ENCODE peak calls at places on chromosomes 3 and 15, in seven cellular contexts. R is K562, M is uterus, G is HepG2, T is upper lobe of left lung, D is GM12891, Y is suprapubic skin. Z is an unnamed sample.

GRCh38 chr3:46882377-46883015 is 5.0 kb downstream of the PTH1R start:
- DNase-seq in G (no peak), Y (no peak), M (peak; percentile 57), T (peak; percentile 85), D (peak; percentile 56), R (peak; percentile 54), Z (no peak)

GRCh38 chr3:48222616-48223513 is at the start of gene CAMP:
- DNase-seq in G (peak; percentile 70), T (no peak), D (peak; percentile 59), Y (no peak), R (no peak), M (peak; percentile 25), Z (peak; percentile 71)

GRCh38 chr15:100310511-100310910 is 31.3 kb downstream of the ADAMTS17 start:
- DNase-seq in M (no peak), T (no peak), G (no peak), R (no peak), Y (no peak), D (no peak), Z (no peak)

GRCh38 chr15:35289029-35289617 is 204.0 kb upstream of the NANOGP8 start:
- DNase-seq in G (peak; percentile 44), Y (no peak), T (no peak), M (peak; percentile 28), R (peak; percentile 19), D (no peak), Z (no peak)

GRCh38 chr15:86002444-86002843 is 77.2 kb upstream of the AGBL1 start:
- DNase-seq in D (no peak), G (no peak), M (peak; percentile 51), R (no peak), Y (no peak), T (no peak), Z (no peak)

GRCh38 chr3:15327941-15328340 is 4.4 kb downstream of the SH3BP5 start:
- DNase-seq in R (no peak), G (no peak), Y (no peak), T (no peak), M (peak; percentile 74), D (no peak), Z (no peak)

GRCh38 chr3:158539414-158540014 is 31.5 kb upstream of the MLF1 start:
- DNase-seq in D (no peak), R (peak; percentile 18), G (peak; percentile 46), M (no peak), Y (no peak), T (no peak), Z (no peak)

GRCh38 chr15:73752817-73753214 is 335 bp downstream of the INSYN1 start:
- DNase-seq in Y (no peak), R (peak; percentile 22), M (no peak), T (no peak), G (no peak), D (no peak), Z (no peak)

GRCh38 chr15:81765816-81766215 is 280.0 kb downstream of the MEX3B start:
- DNase-seq in G (no peak), D (no peak), R (no peak), Y (no peak), T (no peak), M (no peak), Z (no peak)

GRCh38 chr3:156558389-156558788 is 3.5 kb upstream of the SSR3 start:
- DNase-seq in D (no peak), G (no peak), Y (no peak), M (no peak), R (no peak), T (no peak), Z (no peak)

GRCh38 chr3:17407576-17407975 is 334.9 kb downstream of the TBC1D5 start:
- DNase-seq in Y (no peak), R (no peak), M (no peak), T (no peak), G (no peak), D (no peak), Z (no peak)

GRCh38 chr3:190731596-190731995 is 130.9 kb downstream of the GMNC start:
- DNase-seq in M (no peak), R (no peak), D (no peak), T (no peak), Y (no peak), G (no peak), Z (no peak)

GRCh38 chr3:37987315-37987697 is 3.3 kb upstream of the VILL start:
- DNase-seq in R (peak; percentile 50), M (no peak), Y (peak; percentile 70), D (no peak), G (no peak), T (no peak), Z (no peak)

GRCh38 chr15:98123297-98123696 is 162.8 kb downstream of the ARRDC4 start:
- DNase-seq in Y (no peak), T (no peak), D (no peak), M (no peak), R (no peak), G (no peak), Z (no peak)

GRCh38 chr3:194870394-194871110 is 184.9 kb downstream of the FAM43A start:
- DNase-seq in R (no peak), M (no peak), T (no peak), Y (peak; percentile 67), D (no peak), G (no peak), Z (no peak)

DNA sequence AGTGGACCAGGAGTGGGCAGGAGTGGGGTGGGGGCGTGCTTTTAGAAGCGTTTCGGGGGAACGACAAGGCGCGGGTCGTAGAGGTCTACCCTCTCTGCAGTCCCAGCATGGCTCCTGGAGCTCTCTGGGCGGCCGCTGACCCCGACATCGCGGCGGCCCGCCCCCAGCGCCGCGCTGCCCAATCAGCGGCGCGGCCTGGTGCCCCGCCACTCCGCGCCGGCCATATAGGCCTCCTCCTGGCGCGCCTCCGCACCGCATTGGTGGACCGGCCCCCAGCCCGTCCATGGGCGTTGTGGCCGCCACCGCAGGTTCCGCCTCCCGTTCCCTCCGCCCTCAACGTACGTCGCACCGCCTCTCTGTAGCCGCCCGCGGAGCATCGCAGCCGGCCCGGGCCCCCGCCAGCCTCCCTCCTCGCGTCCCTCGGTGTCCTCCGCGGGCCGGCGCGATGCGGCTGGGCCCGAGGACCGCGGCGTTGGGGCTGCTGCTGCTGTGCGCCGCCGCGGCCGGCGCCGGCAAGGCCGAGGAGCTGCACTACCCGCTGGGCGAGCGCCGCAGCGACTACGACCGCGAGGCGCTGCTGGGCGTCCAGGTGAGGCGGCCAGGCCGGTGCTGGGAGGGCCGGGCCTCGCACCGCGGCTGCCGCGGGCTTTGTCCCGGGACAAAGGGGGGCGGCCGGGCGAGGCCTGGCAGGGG is at the start of gene RCN2:
- DNase-seq in M (peak; percentile 95), D (peak; percentile 82), Y (peak; percentile 97), T (peak; percentile 98), G (peak; percentile 86), R (peak; percentile 97), Z (peak; percentile 85)
- TF ChIP-seq POLR2A in M (peak; percentile 86), D (peak; percentile 81), Y (peak; percentile 23), T (peak; percentile 96), G (peak; percentile 97), R (peak; percentile 94), Z (peak; percentile 89)

DNA sequence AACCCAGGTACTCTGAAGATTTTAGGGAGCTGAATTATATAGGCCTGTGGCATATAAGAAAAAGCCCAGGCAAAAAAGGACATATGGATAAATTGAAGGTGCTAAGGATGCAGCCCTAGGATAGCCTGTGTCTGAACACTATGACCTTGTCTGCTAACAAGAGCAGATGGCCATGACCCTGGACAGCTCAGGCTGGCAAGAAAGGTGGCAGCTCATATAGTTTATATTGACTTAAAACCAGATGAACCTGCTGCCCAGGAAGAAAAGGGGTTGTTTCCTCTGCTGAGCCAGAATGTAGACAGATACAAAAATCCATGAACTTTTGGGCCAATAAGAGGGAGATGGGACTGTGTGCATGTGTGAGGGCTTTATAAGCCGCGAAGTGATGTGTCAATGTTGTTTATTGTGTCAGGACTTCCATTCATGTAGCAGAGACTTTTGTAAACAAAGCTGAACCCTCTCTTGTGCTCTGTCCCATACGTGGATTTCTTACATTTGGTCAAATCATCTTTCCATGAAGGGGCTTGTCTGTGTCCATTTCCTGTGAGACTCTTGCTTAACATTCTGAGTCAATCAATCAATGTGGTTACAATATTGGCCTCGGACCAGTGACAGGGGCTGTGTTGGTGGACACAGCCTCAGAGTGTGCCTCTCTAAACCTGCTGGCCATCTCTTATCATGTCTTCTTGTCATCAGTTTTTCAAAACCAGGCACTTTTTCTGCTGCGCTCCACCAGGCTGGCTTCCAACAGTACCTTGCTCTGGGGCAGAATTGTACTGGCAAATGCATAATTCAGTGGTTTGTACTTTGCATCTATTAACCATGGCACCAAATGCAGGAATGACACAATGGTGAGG is 321.2 kb downstream of the WDR72 start:
- DNase-seq in G (peak; percentile 37), M (no peak), R (no peak), D (no peak), T (no peak), Y (no peak), Z (no peak)
- TF ChIP-seq POLR2A in G (no peak), M (no peak), R (no peak), D (no peak), T (no peak), Y (no peak), Z (no peak)

GRCh38 chr3:197558000-197558399 is 2.2 kb upstream of the BDH1 start:
- DNase-seq in M (no peak), T (no peak), D (no peak), R (no peak), G (no peak), Y (no peak), Z (no peak)

GRCh38 chr3:197554196-197554561 is 1.6 kb downstream of the BDH1 start:
- DNase-seq in M (no peak), Y (no peak), G (no peak), T (no peak), D (no peak), R (no peak), Z (no peak)

GRCh38 chr3:197552198-197552597 is 3.6 kb downstream of the BDH1 start:
- DNase-seq in D (no peak), T (no peak), M (no peak), Y (no peak), R (no peak), G (no peak), Z (no peak)

GRCh38 chr3:197555281-197556261 is at the start of gene BDH1:
- DNase-seq in Y (no peak), T (peak; percentile 92), R (no peak), D (peak; percentile 68), M (peak; percentile 22), G (no peak), Z (peak; percentile 56)

GRCh38 chr3:197554562-197555280 is 1.0 kb downstream of the BDH1 start:
- DNase-seq in T (peak; percentile 99), M (peak; percentile 92), R (no peak), Y (peak; percentile 97), G (no peak), D (peak; percentile 97), Z (peak; percentile 94)
- TF ChIP-seq POLR2A in T (peak; percentile 64), M (peak; percentile 65), R (no peak), Y (peak; percentile 15), G (no peak), D (peak; percentile 71), Z (peak; percentile 72)

DNA sequence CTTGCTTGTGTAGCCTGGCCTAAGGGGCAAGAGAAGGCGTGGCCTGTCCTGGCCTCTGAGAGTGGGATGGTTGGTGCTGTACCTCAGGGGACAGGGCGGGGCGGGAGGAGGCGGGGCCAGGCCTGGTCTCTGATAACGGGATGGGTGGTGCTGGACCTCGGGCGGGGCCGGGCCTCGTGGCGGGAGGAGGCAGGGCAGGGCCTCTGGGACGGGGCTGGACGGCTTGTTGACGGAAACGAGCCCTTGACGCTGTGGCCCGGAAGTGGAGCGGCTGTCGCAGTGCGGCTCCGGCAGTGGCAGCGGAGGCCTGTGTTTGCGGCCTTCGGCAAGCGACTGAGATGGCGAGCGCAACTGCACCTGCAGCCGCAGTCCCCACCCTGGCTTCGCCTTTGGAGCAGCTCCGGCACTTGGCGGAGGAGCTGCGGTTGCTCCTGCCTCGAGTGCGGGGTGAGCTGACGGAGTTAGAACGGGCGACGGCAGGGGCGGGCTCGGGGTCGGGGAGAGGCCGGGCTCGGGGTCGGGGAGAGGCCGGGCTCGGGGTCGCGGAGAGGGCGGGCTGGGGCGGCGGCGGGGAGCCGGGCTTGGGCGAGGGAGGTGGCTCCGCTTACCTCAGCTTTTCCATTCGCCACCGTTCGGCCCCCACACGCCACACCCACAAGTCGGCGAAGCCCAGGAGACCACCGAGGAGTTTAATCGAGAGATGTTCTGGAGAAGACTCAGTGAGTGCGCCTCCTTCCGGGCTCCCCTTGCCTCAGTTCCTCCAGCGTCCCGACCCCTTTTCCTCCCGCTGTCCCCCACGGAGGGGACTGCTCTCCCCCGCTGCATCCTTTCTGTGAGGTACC is at the start of gene CCNDBP1:
- DNase-seq in G (peak; percentile 88), Y (peak; percentile 97), R (peak; percentile 99), D (peak; percentile 92), M (peak; percentile 92), T (peak; percentile 99), Z (peak; percentile 93)
- TF ChIP-seq POLR2A in G (peak; percentile 91), Y (peak; percentile 51), R (peak; percentile 89), D (peak; percentile 94), M (peak; percentile 76), T (peak; percentile 94), Z (peak; percentile 95)

Z was measured in GM12892.